ENCODE peak calls at places on chromosomes 16 and 17, in eight cellular contexts. B, K, R, C, D, W, E and F are unnamed samples.
A peak's percentile ranks its signal among the peaks of the same experiment; 100 is the strongest.

GRCh38 chr16:21626659-21627277 is 25.6 kb downstream of the IGSF6 start:
- DNase-seq in B (peak; percentile 92), K (no peak), E (no peak), W (no peak), C (no peak), R (no peak), D (no peak), F (peak; percentile 43)

GRCh38 chr17:70955441-70955840 is 786.1 kb downstream of the KCNJ2 start:
- DNase-seq in R (no peak), D (no peak), B (no peak), K (no peak), W (no peak), E (no peak), C (no peak), F (no peak)

GRCh38 chr16:4494746-4495490 is 18.7 kb downstream of the HMOX2 start:
- DNase-seq in B (peak; percentile 23), C (no peak), K (no peak), E (no peak), R (no peak), D (no peak), W (no peak), F (no peak)

GRCh38 chr17:81345211-81346089 is 49.8 kb upstream of the BAHCC1 start:
- DNase-seq in R (no peak), W (peak; percentile 66), B (peak; percentile 63), C (no peak), E (no peak), D (peak; percentile 38), K (peak; percentile 90), F (peak; percentile 74)

GRCh38 chr17:15431201-15431600 is 36.2 kb downstream of the CDRT4 start:
- DNase-seq in E (no peak), W (no peak), K (no peak), R (no peak), B (no peak), C (no peak), D (no peak), F (no peak)

GRCh38 chr16:83911290-83911689 is 12.4 kb downstream of the MLYCD start:
- DNase-seq in D (no peak), R (no peak), W (no peak), C (no peak), E (no peak), B (no peak), K (no peak), F (no peak)

GRCh38 chr17:81401727-81402529 is 6.7 kb downstream of the BAHCC1 start:
- DNase-seq in R (no peak), E (no peak), B (no peak), K (no peak), W (peak; percentile 43), C (no peak), D (no peak), F (peak; percentile 27)

GRCh38 chr16:68901910-68902309 is 58.6 kb downstream of the TANGO6 start:
- DNase-seq in W (no peak), E (no peak), C (no peak), B (no peak), K (no peak), R (no peak), D (no peak), F (no peak)

GRCh38 chr16:88454315-88455057 is 1.4 kb downstream of the ZFPM1 start:
- DNase-seq in E (no peak), R (no peak), C (peak; percentile 30), B (no peak), W (no peak), K (peak; percentile 25), D (peak; percentile 47), F (no peak)

GRCh38 chr16:12406840-12407690 is 396.6 kb downstream of the CPPED1 start:
- DNase-seq in E (no peak), K (no peak), W (no peak), B (no peak), C (no peak), R (no peak), D (no peak), F (no peak)

GRCh38 chr17:43042025-43042424 is 17.0 kb downstream of the RND2 start:
- DNase-seq in C (no peak), D (no peak), W (no peak), B (no peak), R (no peak), E (no peak), K (no peak), F (no peak)

GRCh38 chr16:88878967-88879787 is 12.7 kb upstream of the PABPN1L start:
- DNase-seq in C (no peak), B (no peak), D (no peak), K (no peak), W (no peak), R (no peak), E (no peak), F (no peak)

GRCh38 chr17:27993723-27994310 is 48.7 kb upstream of the NLK start:
- DNase-seq in B (no peak), K (no peak), R (no peak), C (no peak), W (no peak), E (no peak), D (no peak), F (no peak)

GRCh38 chr17:34582901-34583245 is 3.5 kb downstream of the TMEM132E start:
- DNase-seq in E (no peak), D (no peak), R (no peak), K (no peak), C (no peak), B (no peak), W (no peak), F (no peak)